ENCODE peak calls at places on chromosomes 4 and X, in nine cellular contexts. I is stimulated activated CD4-positive, alpha-beta T cell treated with anti-CD3 and anti-CD28 coated beads, Interleukin-12 subunit alpha, Interleukin-12 subunit beta, amount 100 ng/mL, for 48 hours; T is COR-L47; N is right lobe of liver; V is germinal center; P is MV-4-11; B is heart left ventricle; O is stimulated activated CD8-positive, alpha-beta memory T cell treated with anti-CD3 and anti-CD28 coated beads, Interleukin-15, amount 100 ng/mL, for 24 hours; H is NCI-H510A treated with DMSO at 0.1 percent for 48 hours. K is an unnamed sample.

GRCh38 chr4:4968161-4968757 is 51.0 kb downstream of the CYTL1 start:
- DNase-seq in O (no peak), I (no peak), B (no peak), V (no peak), P (no peak), N (no peak), H (no peak), T (no peak), K (no peak)

GRCh38 chr4:14110407-14110806 is 482.9 kb upstream of the BOD1L1 start:
- DNase-seq in N (no peak), T (no peak), P (no peak), B (no peak), V (no peak), I (no peak), H (no peak), O (no peak), K (no peak)

GRCh38 chrX:13109811-13110210 is 65.4 kb upstream of the FAM9C start:
- DNase-seq in T (no peak), N (no peak), H (no peak), P (no peak), O (no peak), I (no peak), V (no peak), B (no peak), K (no peak)

GRCh38 chr4:168981460-168981859 is 28.6 kb downstream of the CBR4 start:
- DNase-seq in B (no peak), O (no peak), V (no peak), N (no peak), I (no peak), H (no peak), P (no peak), T (no peak), K (no peak)

GRCh38 chrX:149825424-149825823 is 43.7 kb downstream of the MAGEA9 start:
- DNase-seq in V (peak; percentile 3), I (peak; percentile 45), O (no peak), T (peak; percentile 9), B (no peak), P (no peak), N (no peak), H (no peak), K (peak; percentile 37)

GRCh38 chrX:104392350-104392749 is 137.6 kb upstream of the ESX1 start:
- DNase-seq in H (no peak), N (no peak), T (no peak), O (no peak), P (no peak), I (no peak), V (no peak), B (no peak), K (no peak)

GRCh38 chrX:102339312-102340298 is 92.6 kb downstream of the NXF2 start:
- DNase-seq in H (no peak), B (no peak), T (no peak), O (no peak), N (peak; percentile 50), V (no peak), I (no peak), P (no peak), K (no peak)

GRCh38 chr4:24664956-24665355 is 80.6 kb upstream of the DHX15 start:
- DNase-seq in V (no peak), H (no peak), B (no peak), I (no peak), O (no peak), T (no peak), N (no peak), P (no peak), K (no peak)

GRCh38 chrX:68995780-68996551 is 167.1 kb downstream of the EFNB1 start:
- DNase-seq in V (no peak), P (no peak), O (no peak), I (no peak), N (no peak), H (no peak), B (peak; percentile 72), T (no peak), K (no peak)

GRCh38 chr4:76059750-76060149 is 14.8 kb upstream of the ART3 start:
- DNase-seq in H (no peak), T (no peak), B (no peak), N (no peak), P (peak; percentile 90), V (no peak), I (no peak), O (no peak), K (no peak)

GRCh38 chr4:71595576-71596108 is 188.2 kb downstream of the GC start:
- DNase-seq in N (no peak), I (no peak), P (no peak), T (peak; percentile 57), O (no peak), H (peak; percentile 96), B (no peak), V (no peak), K (no peak)

GRCh38 chr4:169899295-169899694 is 126.9 kb downstream of the MFAP3L start:
- DNase-seq in V (no peak), I (no peak), N (no peak), P (no peak), B (no peak), H (no peak), O (no peak), T (no peak), K (no peak)

GRCh38 chr4:118835896-118836762 is at the start of gene SEC24D:
- DNase-seq in H (peak; percentile 43), P (peak; percentile 72), V (peak; percentile 97), B (peak; percentile 91), T (peak; percentile 81), O (peak; percentile 73), I (peak; percentile 70), N (peak; percentile 94), K (peak; percentile 88)

GRCh38 chr4:25306658-25307057 is 5.9 kb upstream of the ZCCHC4 start:
- DNase-seq in N (no peak), O (no peak), T (no peak), V (no peak), H (no peak), B (no peak), P (no peak), I (no peak), K (no peak)

GRCh38 chrX:46294234-46294633 is 251.0 kb downstream of the ZNF674 start:
- DNase-seq in H (no peak), I (no peak), P (no peak), O (no peak), B (no peak), N (no peak), V (no peak), T (no peak), K (no peak)

GRCh38 chr4:163166041-163166579 is 580 bp downstream of the NAF1 start:
- DNase-seq in T (peak; percentile 35), O (peak; percentile 24), V (peak; percentile 62), I (peak; percentile 31), B (peak; percentile 42), N (peak; percentile 64), P (no peak), H (peak; percentile 28), K (peak; percentile 43)

GRCh38 chr4:26020896-26021295 is 106.9 kb downstream of the SMIM20 start:
- DNase-seq in V (no peak), B (peak; percentile 3), N (no peak), P (no peak), H (no peak), I (no peak), T (no peak), O (no peak), K (no peak)